ENCODE peak calls at places on chromosomes 6 and 20, in eight cellular contexts. M is fibroblast of mammary gland, V is cardiac fibroblast, L is psoas muscle, N is nephron progenitor cell, Z is heart right ventricle, D is B cell, Q is WTC11. X is an unnamed sample.

GRCh38 chr20:33081411-33082154 is 2.1 kb downstream of the BPIFB4 start:
- DNase-seq in M (no peak), V (no peak), L (no peak), N (no peak), Z (no peak), D (no peak), Q (no peak), X (no peak)

GRCh38 chr6:139833592-139833991 is 459.1 kb upstream of the CITED2 start:
- DNase-seq in M (no peak), V (no peak), L (peak), N (no peak), Z (no peak), D (no peak), Q (no peak), X (no peak)

GRCh38 chr6:37819802-37820712 is 530 bp downstream of the ZFAND3 start:
- DNase-seq in M (peak), V (peak), L (peak), N (no peak), Z (peak), D (peak), Q (peak), X (no peak)

GRCh38 chr6:148934534-148934933 is 187.7 kb downstream of the UST start:
- DNase-seq in M (peak), V (peak), L (peak), N (no peak), Z (peak), D (no peak), Q (no peak), X (no peak)

GRCh38 chr20:8487715-8488114 is 355.6 kb downstream of the PLCB1 start:
- DNase-seq in M (no peak), V (no peak), L (no peak), N (no peak), Z (no peak), D (no peak), Q (no peak), X (no peak)

GRCh38 chr6:145139451-145139850 is 595.9 kb downstream of the EPM2A start:
- DNase-seq in M (peak), V (no peak), L (no peak), N (no peak), Z (no peak), D (no peak), Q (no peak), X (no peak)

GRCh38 chr20:258963-259362 is 1.4 kb downstream of the DEFB132 start:
- DNase-seq in M (peak), V (peak), L (no peak), N (no peak), Z (no peak), D (no peak), Q (no peak), X (no peak)

GRCh38 chr6:96947055-96947454 is 22.5 kb downstream of the KLHL32 start:
- DNase-seq in M (no peak), V (no peak), L (no peak), N (no peak), Z (no peak), D (peak), Q (no peak), X (no peak)

GRCh38 chr20:48769111-48769879 is 58.5 kb downstream of the PREX1 start:
- DNase-seq in M (peak), V (peak), L (no peak), N (no peak), Z (no peak), D (no peak), Q (no peak), X (no peak)

GRCh38 chr20:52275243-52275817 is 83.8 kb upstream of the ZFP64 start:
- DNase-seq in M (no peak), V (no peak), L (no peak), N (no peak), Z (no peak), D (no peak), Q (no peak), X (no peak)

GRCh38 chr20:61307686-61308085 is 55.6 kb downstream of the CDH4 start:
- DNase-seq in M (no peak), V (no peak), L (no peak), N (no peak), Z (no peak), D (no peak), Q (no peak), X (no peak)

GRCh38 chr6:33372532-33373123 is 19.0 kb upstream of the KIFC1 start:
- DNase-seq in M (no peak), V (no peak), L (no peak), N (no peak), Z (no peak), D (no peak), Q (no peak), X (no peak)

GRCh38 chr20:63432577-63433061 is 39.8 kb downstream of the KCNQ2 start:
- DNase-seq in M (no peak), V (no peak), L (no peak), N (no peak), Z (no peak), D (no peak), Q (peak), X (no peak)

GRCh38 chr6:109595998-109596397 is 95.0 kb downstream of the AK9 start:
- DNase-seq in M (peak), V (peak), L (no peak), N (no peak), Z (no peak), D (peak), Q (peak), X (no peak)

GRCh38 chr20:54132612-54133433 is 41.0 kb downstream of the CYP24A1 start:
- DNase-seq in M (peak), V (peak), L (no peak), N (peak), Z (no peak), D (no peak), Q (no peak), X (no peak)

GRCh38 chr6:97053643-97054411 is 129.3 kb downstream of the KLHL32 start:
- DNase-seq in M (peak), V (peak), L (no peak), N (no peak), Z (no peak), D (no peak), Q (no peak), X (no peak)

GRCh38 chr6:24918641-24919403 is 16.9 kb downstream of the RIPOR2 start:
- DNase-seq in M (no peak), V (peak), L (peak), N (no peak), Z (peak), D (no peak), Q (peak), X (no peak)

GRCh38 chr6:85459224-85459901 is 9.5 kb downstream of the NT5E start:
- DNase-seq in M (peak), V (peak), L (no peak), N (no peak), Z (no peak), D (no peak), Q (no peak), X (no peak)

GRCh38 chr6:33410711-33411631 is at the start of gene PHF1:
- DNase-seq in M (peak), V (peak), L (no peak), N (peak), Z (peak), D (no peak), Q (peak), X (peak)

GRCh38 chr6:112191509-112191908 is 62.9 kb downstream of the LAMA4 start:
- DNase-seq in M (no peak), V (no peak), L (no peak), N (no peak), Z (no peak), D (no peak), Q (no peak), X (no peak)

GRCh38 chr20:57372157-57372556 is 19.0 kb upstream of the RBM38 start:
- DNase-seq in M (no peak), V (no peak), L (no peak), N (no peak), Z (no peak), D (no peak), Q (no peak), X (no peak)

DNA sequence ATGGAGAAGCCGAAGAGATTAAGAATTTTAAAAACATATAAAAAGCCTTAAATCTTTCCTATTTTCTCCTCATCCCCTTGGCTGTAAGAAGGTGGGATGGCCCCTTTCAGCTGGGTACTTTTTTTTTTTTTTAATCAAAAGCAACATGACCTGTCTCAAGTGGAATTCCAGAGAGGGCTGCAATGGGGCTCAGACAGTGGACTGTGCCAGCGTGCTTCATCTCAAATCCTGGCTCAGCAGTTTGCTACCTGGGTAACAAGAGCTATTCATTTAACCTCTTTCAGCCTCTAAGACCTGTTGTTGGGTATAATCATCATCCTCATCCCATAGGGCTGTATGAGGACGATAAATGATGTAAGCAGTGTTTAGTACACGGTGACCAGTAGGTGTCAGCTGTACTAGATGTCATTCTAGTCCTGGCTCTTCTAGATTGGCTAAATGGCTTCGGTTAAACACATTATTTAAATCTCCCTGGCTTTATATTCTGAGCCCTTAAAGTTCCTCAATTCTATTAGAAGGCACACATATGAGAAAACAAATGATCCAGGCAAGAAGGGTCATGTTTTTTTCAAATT is 6.9 kb upstream of the PPP1R3G start:
- DNase-seq in M (peak), V (peak), L (no peak), N (no peak), Z (no peak), D (no peak), Q (no peak), X (no peak)
- TF ChIP-seq CTCF in M (peak), V (peak), L (no peak), N (no peak), Z (peak), D (no peak), Q (no peak), X (no peak)

DNA sequence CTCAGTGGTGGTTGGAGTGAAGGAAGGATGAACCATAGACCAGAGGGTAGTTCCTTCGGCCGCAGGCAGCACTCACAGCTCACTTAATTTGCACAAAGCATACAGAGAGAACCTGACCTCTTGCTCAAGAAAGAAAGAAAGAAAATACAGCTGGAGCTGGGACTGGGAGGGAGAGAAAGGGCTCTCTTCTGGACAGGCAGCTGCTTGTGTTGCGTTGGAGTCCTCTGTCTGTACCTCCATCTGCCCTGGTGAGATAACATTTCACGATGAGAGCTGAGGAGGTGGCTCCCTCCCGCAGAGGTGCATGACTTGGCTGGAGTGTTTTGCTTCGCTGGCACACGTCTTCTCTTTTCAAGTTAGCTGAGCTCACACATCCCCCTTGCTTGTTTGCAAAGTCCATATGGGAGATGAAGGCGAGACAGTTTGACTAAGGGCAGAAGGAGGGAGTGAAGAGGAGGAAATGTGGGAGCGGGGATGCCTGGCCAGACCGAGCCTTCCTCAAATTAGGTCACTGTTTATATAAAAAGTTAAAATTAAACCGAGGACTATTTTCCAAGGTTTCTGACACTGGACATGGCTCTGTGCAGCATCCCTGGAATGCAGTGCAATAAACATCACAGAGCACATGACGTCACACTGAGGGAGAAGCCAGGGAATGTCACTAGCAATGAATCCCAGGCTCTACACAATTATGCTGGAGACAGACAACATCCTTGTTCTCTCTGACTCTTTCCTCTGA is 359.4 kb downstream of the CD83 start:
- DNase-seq in M (peak), V (peak), L (peak), N (peak), Z (peak), D (no peak), Q (no peak), X (no peak)
- TF ChIP-seq CTCF in M (no peak), V (no peak), L (no peak), N (no peak), Z (no peak), D (no peak), Q (no peak), X (no peak)

DNA sequence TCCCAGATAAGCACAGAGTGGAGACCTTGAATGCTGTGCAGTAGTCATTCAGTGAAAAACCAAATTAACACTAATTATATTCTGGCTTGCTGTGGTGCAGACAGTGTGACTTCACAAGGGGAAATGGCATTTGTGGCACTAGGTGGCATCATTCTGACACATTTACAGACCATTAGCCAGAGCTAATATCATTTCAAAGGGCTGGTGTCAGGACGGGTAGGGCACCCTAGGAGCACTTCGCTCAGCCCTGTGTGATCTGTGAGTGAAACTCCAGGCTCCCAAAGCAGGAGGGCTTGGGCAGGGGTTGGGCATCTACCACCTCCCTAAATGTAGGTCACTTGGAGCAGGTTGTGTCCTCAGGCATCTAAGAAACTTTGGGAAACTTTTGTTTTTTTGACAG is 555.8 kb downstream of the PKHD1 start:
- DNase-seq in M (no peak), V (no peak), L (no peak), N (no peak), Z (no peak), D (no peak), Q (no peak), X (no peak)
- TF ChIP-seq CTCF in M (no peak), V (no peak), L (no peak), N (no peak), Z (peak), D (no peak), Q (no peak), X (no peak)

GRCh38 chr6:40343887-40344565 is 243.1 kb downstream of the LRFN2 start:
- DNase-seq in M (no peak), V (no peak), L (no peak), N (no peak), Z (no peak), D (no peak), Q (no peak), X (no peak)
- TF ChIP-seq CTCF in M (no peak), V (no peak), L (no peak), N (no peak), Z (no peak), D (no peak), Q (no peak), X (no peak)

GRCh38 chr20:62378215-62378614 is 8.7 kb upstream of the RPS21 start:
- DNase-seq in M (no peak), V (no peak), L (no peak), N (no peak), Z (no peak), D (no peak), Q (no peak), X (no peak)

GRCh38 chr20:62374431-62375152 is 7.5 kb upstream of the LAMA5 start:
- DNase-seq in M (no peak), V (no peak), L (no peak), N (no peak), Z (no peak), D (no peak), Q (no peak), X (no peak)

GRCh38 chr20:62377615-62378085 is 9.3 kb upstream of the RPS21 start:
- DNase-seq in M (no peak), V (no peak), L (no peak), N (no peak), Z (no peak), D (no peak), Q (no peak), X (no peak)

GRCh38 chr20:62377064-62377461 is 9.8 kb upstream of the RPS21 start:
- DNase-seq in M (no peak), V (no peak), L (no peak), N (no peak), Z (no peak), D (no peak), Q (no peak), X (no peak)

GRCh38 chr20:62376112-62377063 is 9.3 kb upstream of the LAMA5 start:
- DNase-seq in M (peak), V (peak), L (peak), N (peak), Z (peak), D (no peak), Q (peak), X (no peak)
- TF ChIP-seq CTCF in M (peak), V (peak), L (peak), N (peak), Z (peak), D (no peak), Q (no peak), X (peak)

GRCh38 chr6:105793132-105793531 is 293.0 kb upstream of the PRDM1 start:
- DNase-seq in M (no peak), V (no peak), L (no peak), N (no peak), Z (no peak), D (peak), Q (no peak), X (no peak)
- TF ChIP-seq CTCF in M (peak), V (peak), L (peak), N (no peak), Z (no peak), D (peak), Q (no peak), X (no peak)

X was measured in neural crest cell.